ENCODE peak calls at places on chromosome 13, in eight cellular contexts. One of them, this sample, is unnamed.

GRCh38 chr13:101751488-101751887 is 299.0 kb downstream of the ITGBL1 start:
- DNase-seq in cardiac muscle cell: peak; percentile 74
- DNase-seq in ovary: no peak
- DNase-seq in A549: no peak
- DNase-seq in esophagus muscularis mucosa: no peak
- DNase-seq in upper lobe of right lung: no peak
- DNase-seq in heart left ventricle: no peak
- DNase-seq in GM23248: peak; percentile 30
- DNase-seq in this sample: no peak

GRCh38 chr13:97119899-97120745 is 102.0 kb upstream of the MBNL2 start:
- DNase-seq in cardiac muscle cell: no peak
- DNase-seq in GM23248: peak; percentile 84
- DNase-seq in A549: no peak
- DNase-seq in ovary: no peak
- DNase-seq in esophagus muscularis mucosa: no peak
- DNase-seq in upper lobe of right lung: no peak
- DNase-seq in heart left ventricle: no peak
- DNase-seq in this sample: no peak

GRCh38 chr13:95509521-95510315 is 42.8 kb upstream of the CLDN10 start:
- DNase-seq in ovary: no peak
- DNase-seq in upper lobe of right lung: no peak
- DNase-seq in esophagus muscularis mucosa: no peak
- DNase-seq in heart left ventricle: no peak
- DNase-seq in cardiac muscle cell: peak; percentile 50
- DNase-seq in A549: no peak
- DNase-seq in GM23248: peak; percentile 55
- DNase-seq in this sample: no peak

GRCh38 chr13:49190901-49191300 is 29.2 kb upstream of the MLNR start:
- DNase-seq in esophagus muscularis mucosa: no peak
- DNase-seq in GM23248: no peak
- DNase-seq in A549: no peak
- DNase-seq in cardiac muscle cell: no peak
- DNase-seq in upper lobe of right lung: no peak
- DNase-seq in ovary: no peak
- DNase-seq in heart left ventricle: no peak
- DNase-seq in this sample: no peak

GRCh38 chr13:94312511-94313191 is 166.8 kb downstream of the DCT start:
- DNase-seq in upper lobe of right lung: no peak
- DNase-seq in ovary: no peak
- DNase-seq in heart left ventricle: no peak
- DNase-seq in esophagus muscularis mucosa: no peak
- DNase-seq in GM23248: no peak
- DNase-seq in A549: no peak
- DNase-seq in cardiac muscle cell: no peak
- DNase-seq in this sample: no peak

GRCh38 chr13:22161871-22162270 is 491.0 kb downstream of the FGF9 start:
- DNase-seq in ovary: no peak
- DNase-seq in GM23248: no peak
- DNase-seq in upper lobe of right lung: no peak
- DNase-seq in A549: no peak
- DNase-seq in esophagus muscularis mucosa: no peak
- DNase-seq in heart left ventricle: no peak
- DNase-seq in cardiac muscle cell: no peak
- DNase-seq in this sample: no peak

GRCh38 chr13:48155850-48156249 is 60.9 kb upstream of the MED4 start:
- DNase-seq in upper lobe of right lung: no peak
- DNase-seq in GM23248: peak; percentile 82
- DNase-seq in heart left ventricle: no peak
- DNase-seq in cardiac muscle cell: peak; percentile 69
- DNase-seq in A549: peak; percentile 28
- DNase-seq in ovary: no peak
- DNase-seq in esophagus muscularis mucosa: no peak
- DNase-seq in this sample: no peak

GRCh38 chr13:95921485-95921884 is 131.7 kb downstream of the UGGT2 start:
- DNase-seq in GM23248: peak; percentile 25
- DNase-seq in A549: no peak
- DNase-seq in esophagus muscularis mucosa: no peak
- DNase-seq in ovary: no peak
- DNase-seq in heart left ventricle: no peak
- DNase-seq in cardiac muscle cell: no peak
- DNase-seq in upper lobe of right lung: no peak
- DNase-seq in this sample: no peak

GRCh38 chr13:19818223-19818842 is 35.6 kb upstream of the PSPC1 start:
- DNase-seq in ovary: no peak
- DNase-seq in cardiac muscle cell: peak; percentile 47
- DNase-seq in A549: peak; percentile 7
- DNase-seq in GM23248: peak; percentile 13
- DNase-seq in heart left ventricle: no peak
- DNase-seq in upper lobe of right lung: peak; percentile 91
- DNase-seq in esophagus muscularis mucosa: no peak
- DNase-seq in this sample: no peak

GRCh38 chr13:50842711-50843255 is 709 bp downstream of the DLEU7 start:
- DNase-seq in heart left ventricle: no peak
- DNase-seq in A549: no peak
- DNase-seq in ovary: no peak
- DNase-seq in esophagus muscularis mucosa: no peak
- DNase-seq in GM23248: no peak
- DNase-seq in cardiac muscle cell: no peak
- DNase-seq in upper lobe of right lung: no peak
- DNase-seq in this sample: no peak

GRCh38 chr13:39684531-39685137 is 29.2 kb downstream of the COG6 start:
- DNase-seq in A549: peak; percentile 3
- DNase-seq in cardiac muscle cell: peak; percentile 66
- DNase-seq in upper lobe of right lung: no peak
- DNase-seq in ovary: no peak
- DNase-seq in esophagus muscularis mucosa: no peak
- DNase-seq in heart left ventricle: no peak
- DNase-seq in GM23248: peak; percentile 81
- DNase-seq in this sample: no peak

GRCh38 chr13:100234006-100234405 is 145.1 kb downstream of the PCCA start:
- DNase-seq in ovary: no peak
- DNase-seq in heart left ventricle: no peak
- DNase-seq in A549: no peak
- DNase-seq in upper lobe of right lung: no peak
- DNase-seq in GM23248: no peak
- DNase-seq in cardiac muscle cell: no peak
- DNase-seq in esophagus muscularis mucosa: no peak
- DNase-seq in this sample: no peak
- H3K27ac ChIP-seq in ovary: no peak overlapping the region
- H3K27ac ChIP-seq in heart left ventricle: no peak overlapping the region
- H3K27ac ChIP-seq in A549: peak overlapping the region; percentile 73
- H3K27ac ChIP-seq in upper lobe of right lung: no peak overlapping the region
- H3K27ac ChIP-seq in GM23248: no peak overlapping the region
- H3K27ac ChIP-seq in cardiac muscle cell: no peak overlapping the region
- H3K27ac ChIP-seq in esophagus muscularis mucosa: no peak overlapping the region
- H3K27ac ChIP-seq in this sample: no peak overlapping the region

DNA sequence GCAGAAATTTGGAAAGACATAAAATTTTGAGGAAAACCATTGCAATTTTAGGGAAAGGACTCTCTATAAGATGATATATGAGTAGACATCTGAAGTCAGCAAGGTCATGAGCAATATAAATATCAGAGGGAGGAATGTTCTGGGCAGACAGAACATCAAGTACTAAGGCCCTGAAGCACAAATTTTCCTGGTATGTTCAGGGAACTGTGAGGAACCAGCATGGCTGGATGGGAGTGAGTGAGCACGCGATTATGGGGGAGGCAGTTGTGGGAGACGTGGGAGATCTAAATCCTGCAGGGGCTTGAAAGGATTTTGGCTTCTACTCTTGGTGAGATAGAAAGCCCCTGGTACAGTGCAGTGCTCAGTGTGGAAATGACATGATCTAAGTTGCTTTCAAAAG is 112.0 kb downstream of the TBC1D4 start:
- DNase-seq in esophagus muscularis mucosa: no peak
- DNase-seq in cardiac muscle cell: no peak
- DNase-seq in A549: no peak
- DNase-seq in upper lobe of right lung: no peak
- DNase-seq in heart left ventricle: no peak
- DNase-seq in ovary: no peak
- DNase-seq in GM23248: no peak
- DNase-seq in this sample: no peak
- H3K4me1 ChIP-seq in esophagus muscularis mucosa: peaks cover 66% of the 10 kb centered on the region
- H3K4me1 ChIP-seq in cardiac muscle cell: peaks cover 38% of the 10 kb centered on the region
- H3K4me1 ChIP-seq in A549: peaks cover 12% of the 10 kb centered on the region
- H3K4me1 ChIP-seq in upper lobe of right lung: peaks cover 27% of the 10 kb centered on the region
- H3K4me1 ChIP-seq in heart left ventricle: peaks cover 76% of the 10 kb centered on the region
- H3K4me1 ChIP-seq in ovary: peaks cover 4% of the 10 kb centered on the region
- H3K4me1 ChIP-seq in GM23248: peaks cover 36% of the 10 kb centered on the region
- H3K4me1 ChIP-seq in this sample: no peaks in the 10 kb centered on the region

GRCh38 chr13:32125746-32126145 is 94.2 kb downstream of the FRY start:
- DNase-seq in upper lobe of right lung: no peak
- DNase-seq in heart left ventricle: no peak
- DNase-seq in A549: no peak
- DNase-seq in cardiac muscle cell: peak; percentile 33
- DNase-seq in esophagus muscularis mucosa: no peak
- DNase-seq in GM23248: peak; percentile 53
- DNase-seq in ovary: no peak
- DNase-seq in this sample: no peak
- H3K27ac ChIP-seq in upper lobe of right lung: no peak overlapping the region
- H3K27ac ChIP-seq in heart left ventricle: peak overlapping the region; percentile 86
- H3K27ac ChIP-seq in A549: no peak overlapping the region
- H3K27ac ChIP-seq in cardiac muscle cell: no peak overlapping the region
- H3K27ac ChIP-seq in esophagus muscularis mucosa: peak overlapping the region; percentile 23
- H3K27ac ChIP-seq in GM23248: peak overlapping the region; percentile 58
- H3K27ac ChIP-seq in ovary: no peak overlapping the region
- H3K27ac ChIP-seq in this sample: peak overlapping the region; percentile 90

GRCh38 chr13:110448677-110449076 is 112.8 kb downstream of the RAB20 start:
- DNase-seq in GM23248: no peak
- DNase-seq in heart left ventricle: no peak
- DNase-seq in ovary: no peak
- DNase-seq in upper lobe of right lung: no peak
- DNase-seq in esophagus muscularis mucosa: no peak
- DNase-seq in cardiac muscle cell: no peak
- DNase-seq in A549: no peak
- DNase-seq in this sample: peak; percentile 66
- H3K4me1 ChIP-seq in GM23248: peaks cover 13% of the 10 kb centered on the region
- H3K4me1 ChIP-seq in heart left ventricle: peaks cover 6% of the 10 kb centered on the region
- H3K4me1 ChIP-seq in ovary: peaks cover 1% of the 10 kb centered on the region
- H3K4me1 ChIP-seq in upper lobe of right lung: no peaks in the 10 kb centered on the region
- H3K4me1 ChIP-seq in esophagus muscularis mucosa: peaks cover 37% of the 10 kb centered on the region
- H3K4me1 ChIP-seq in cardiac muscle cell: peaks cover 8% of the 10 kb centered on the region
- H3K4me1 ChIP-seq in A549: peaks cover 1% of the 10 kb centered on the region
- H3K4me1 ChIP-seq in this sample: peaks cover 11% of the 10 kb centered on the region

DNA sequence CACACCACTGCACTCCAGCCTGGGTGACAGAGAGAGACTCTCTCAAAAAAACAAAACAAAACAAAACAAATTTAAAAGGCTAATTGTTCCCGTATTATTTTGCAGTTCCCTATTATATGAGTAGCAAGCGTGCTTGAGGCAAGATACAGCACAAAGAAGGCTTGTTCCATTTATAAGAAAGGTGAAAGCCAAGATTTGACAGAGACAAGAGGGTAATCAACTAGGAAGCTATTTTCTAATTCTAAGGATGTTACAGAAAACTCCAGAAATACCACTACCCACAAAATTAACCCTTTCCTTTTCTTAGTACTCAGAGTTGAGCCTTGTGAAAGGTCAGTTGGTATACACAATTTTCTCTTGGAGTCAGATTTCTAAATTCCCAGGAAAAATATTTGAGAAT is 62.8 kb upstream of the FLT1 start:
- DNase-seq in cardiac muscle cell: no peak
- DNase-seq in esophagus muscularis mucosa: no peak
- DNase-seq in heart left ventricle: no peak
- DNase-seq in A549: no peak
- DNase-seq in ovary: no peak
- DNase-seq in GM23248: peak; percentile 35
- DNase-seq in upper lobe of right lung: no peak
- DNase-seq in this sample: no peak
- H3K27ac ChIP-seq in cardiac muscle cell: no peak overlapping the region
- H3K27ac ChIP-seq in esophagus muscularis mucosa: no peak overlapping the region
- H3K27ac ChIP-seq in heart left ventricle: peak overlapping the region; percentile 44
- H3K27ac ChIP-seq in A549: no peak overlapping the region
- H3K27ac ChIP-seq in ovary: no peak overlapping the region
- H3K27ac ChIP-seq in GM23248: peak overlapping the region; percentile 66
- H3K27ac ChIP-seq in upper lobe of right lung: no peak overlapping the region
- H3K27ac ChIP-seq in this sample: no peak overlapping the region

DNA sequence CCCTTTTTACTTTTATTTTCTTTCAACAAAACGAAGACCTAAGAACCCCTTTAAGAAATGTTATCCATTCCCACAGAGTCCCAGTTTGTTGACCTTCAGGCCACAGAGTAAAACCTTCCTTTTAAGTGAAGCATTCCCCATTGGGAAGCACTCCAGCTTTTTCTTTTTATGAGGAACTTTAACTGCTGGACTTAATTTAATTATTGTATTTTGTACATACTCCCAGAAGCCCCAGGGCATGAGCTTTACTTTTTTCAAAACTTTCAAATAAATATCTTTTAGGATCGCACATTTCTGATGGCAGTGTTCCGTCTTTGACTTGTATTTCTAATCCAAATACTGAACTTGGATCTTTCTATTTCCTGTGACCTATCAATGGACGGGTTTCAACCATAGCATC is 68.9 kb downstream of the ZIC5 start:
- DNase-seq in heart left ventricle: no peak
- DNase-seq in ovary: no peak
- DNase-seq in upper lobe of right lung: no peak
- DNase-seq in A549: no peak
- DNase-seq in GM23248: no peak
- DNase-seq in cardiac muscle cell: no peak
- DNase-seq in esophagus muscularis mucosa: no peak
- DNase-seq in this sample: no peak
- H3K4me1 ChIP-seq in heart left ventricle: no peaks in the 10 kb centered on the region
- H3K4me1 ChIP-seq in ovary: no peaks in the 10 kb centered on the region
- H3K4me1 ChIP-seq in upper lobe of right lung: no peaks in the 10 kb centered on the region
- H3K4me1 ChIP-seq in A549: no peaks in the 10 kb centered on the region
- H3K4me1 ChIP-seq in GM23248: no peaks in the 10 kb centered on the region
- H3K4me1 ChIP-seq in cardiac muscle cell: no peaks in the 10 kb centered on the region
- H3K4me1 ChIP-seq in esophagus muscularis mucosa: no peaks in the 10 kb centered on the region
- H3K4me1 ChIP-seq in this sample: no peaks in the 10 kb centered on the region

DNA sequence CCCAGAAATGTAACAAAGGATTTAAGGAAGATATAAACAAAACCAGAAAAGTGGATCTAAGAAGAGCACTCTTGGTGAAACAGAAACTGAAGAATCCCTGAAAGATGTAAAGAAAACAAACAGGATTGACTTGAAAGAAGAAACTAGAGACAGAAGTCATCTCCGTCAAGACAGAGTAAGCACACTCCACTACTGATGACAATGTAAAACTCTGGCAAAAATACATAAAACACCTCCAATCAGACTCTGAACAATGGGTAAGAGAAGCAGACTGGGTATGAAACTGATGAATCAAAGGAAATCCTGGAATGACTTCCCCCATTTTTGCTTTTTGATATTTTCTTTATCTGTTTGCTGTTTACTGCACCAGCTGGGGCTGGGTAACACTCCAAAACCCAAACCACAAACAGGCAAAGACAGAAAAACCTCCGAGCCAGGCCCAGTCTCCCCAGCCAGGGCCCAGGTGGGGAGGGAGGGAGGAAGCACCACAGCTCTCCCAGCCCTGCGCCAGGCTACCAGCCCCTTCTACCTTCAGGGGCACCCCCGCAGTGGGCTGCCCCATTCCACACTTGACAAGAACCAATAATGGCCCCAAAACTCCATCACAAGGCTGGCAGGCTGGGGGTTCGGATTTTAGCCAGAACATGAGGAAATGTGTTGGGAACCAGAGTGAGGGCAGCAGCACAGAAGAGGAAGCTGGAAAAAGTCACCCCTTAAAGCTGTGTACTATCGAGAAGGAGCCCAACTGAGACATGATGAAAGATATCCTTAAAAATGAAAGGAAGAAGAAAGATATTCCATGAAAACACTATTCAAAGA is 13.3 kb downstream of the TUBGCP3 start:
- DNase-seq in upper lobe of right lung: no peak
- DNase-seq in GM23248: no peak
- DNase-seq in heart left ventricle: no peak
- DNase-seq in esophagus muscularis mucosa: peak; percentile 84
- DNase-seq in cardiac muscle cell: no peak
- DNase-seq in ovary: no peak
- DNase-seq in A549: no peak
- DNase-seq in this sample: no peak
- H3K27ac ChIP-seq in upper lobe of right lung: peak overlapping the region; percentile 37
- H3K27ac ChIP-seq in GM23248: no peak overlapping the region
- H3K27ac ChIP-seq in heart left ventricle: no peak overlapping the region
- H3K27ac ChIP-seq in esophagus muscularis mucosa: peak overlapping the region; percentile 36
- H3K27ac ChIP-seq in cardiac muscle cell: no peak overlapping the region
- H3K27ac ChIP-seq in ovary: no peak overlapping the region
- H3K27ac ChIP-seq in A549: no peak overlapping the region
- H3K27ac ChIP-seq in this sample: no peak overlapping the region